ENCODE peak calls at places on chromosome 16, in four cellular contexts. One of them, this sample, is unnamed.

GRCh38 chr16:64206877-64207276 is 915.0 kb downstream of the CDH11 start:
- DNase-seq in neuronal stem cell: no peak
- DNase-seq in H9: no peak
- DNase-seq in H1: no peak
- DNase-seq in this sample: no peak

GRCh38 chr16:57617604-57618111 is 10.8 kb upstream of the ADGRG1 start:
- DNase-seq in neuronal stem cell: no peak
- DNase-seq in H9: peak
- DNase-seq in H1: peak
- DNase-seq in this sample: no peak

GRCh38 chr16:2470603-2471015 is 488 bp upstream of the NTN3 start:
- DNase-seq in neuronal stem cell: no peak
- DNase-seq in H9: no peak
- DNase-seq in H1: no peak
- DNase-seq in this sample: no peak

GRCh38 chr16:31464348-31464769 is 5.1 kb downstream of the ARMC5 start:
- DNase-seq in neuronal stem cell: no peak
- DNase-seq in H9: no peak
- DNase-seq in H1: no peak
- DNase-seq in this sample: no peak

GRCh38 chr16:50879873-50880695 is 138.2 kb downstream of the CYLD start:
- DNase-seq in neuronal stem cell: peak
- DNase-seq in H9: peak
- DNase-seq in H1: peak
- DNase-seq in this sample: no peak

GRCh38 chr16:48117217-48118105 is 38.3 kb downstream of the ABCC12 start:
- DNase-seq in neuronal stem cell: peak
- DNase-seq in H9: peak
- DNase-seq in H1: peak
- DNase-seq in this sample: peak

GRCh38 chr16:66619534-66620418 is 15.3 kb downstream of the CMTM3 start:
- DNase-seq in neuronal stem cell: no peak
- DNase-seq in H9: no peak
- DNase-seq in H1: no peak
- DNase-seq in this sample: peak

GRCh38 chr16:65309294-65309850 is 187.5 kb upstream of the CDH11 start:
- DNase-seq in neuronal stem cell: no peak
- DNase-seq in H9: no peak
- DNase-seq in H1: no peak
- DNase-seq in this sample: no peak

GRCh38 chr16:31112711-31113419 is 4.6 kb upstream of the KAT8 start:
- DNase-seq in neuronal stem cell: no peak
- DNase-seq in H9: no peak
- DNase-seq in H1: no peak
- DNase-seq in this sample: no peak

GRCh38 chr16:86959182-86959651 is 358.0 kb downstream of the C16orf95 start:
- DNase-seq in neuronal stem cell: no peak
- DNase-seq in H9: no peak
- DNase-seq in H1: no peak
- DNase-seq in this sample: no peak

GRCh38 chr16:23832882-23833281 is 2.9 kb upstream of the PRKCB start:
- DNase-seq in neuronal stem cell: no peak
- DNase-seq in H9: no peak
- DNase-seq in H1: no peak
- DNase-seq in this sample: no peak

GRCh38 chr16:69108069-69108904 is 2.8 kb downstream of the HAS3 start:
- DNase-seq in neuronal stem cell: no peak
- DNase-seq in H9: peak
- DNase-seq in H1: no peak
- DNase-seq in this sample: no peak

GRCh38 chr16:8674413-8675022 is at the start of gene ABAT:
- DNase-seq in neuronal stem cell: peak
- DNase-seq in H9: peak
- DNase-seq in H1: peak
- DNase-seq in this sample: peak

GRCh38 chr16:54808890-54809289 is 121.8 kb upstream of the IRX5 start:
- DNase-seq in neuronal stem cell: no peak
- DNase-seq in H9: no peak
- DNase-seq in H1: no peak
- DNase-seq in this sample: no peak

GRCh38 chr16:3854740-3855139 is 25.8 kb downstream of the CREBBP start:
- DNase-seq in neuronal stem cell: no peak
- DNase-seq in H9: no peak
- DNase-seq in H1: no peak
- DNase-seq in this sample: peak

GRCh38 chr16:46650224-46650623 is 29.0 kb upstream of the SHCBP1 start:
- DNase-seq in neuronal stem cell: no peak
- DNase-seq in H9: no peak
- DNase-seq in H1: no peak
- DNase-seq in this sample: peak

GRCh38 chr16:60107467-60107866 is 1373.4 kb upstream of the GOT2 start:
- DNase-seq in neuronal stem cell: no peak
- DNase-seq in H9: no peak
- DNase-seq in H1: no peak
- DNase-seq in this sample: no peak

GRCh38 chr16:83615553-83615952 is 192.2 kb upstream of the HSBP1 start:
- DNase-seq in neuronal stem cell: no peak
- DNase-seq in H9: no peak
- DNase-seq in H1: no peak
- DNase-seq in this sample: peak

GRCh38 chr16:84741351-84741791 is 41.6 kb downstream of the USP10 start:
- DNase-seq in neuronal stem cell: no peak
- DNase-seq in H9: no peak
- DNase-seq in H1: no peak
- DNase-seq in this sample: peak

GRCh38 chr16:81496742-81497141 is 52.1 kb downstream of the CMIP start:
- DNase-seq in neuronal stem cell: no peak
- DNase-seq in H9: no peak
- DNase-seq in H1: no peak
- DNase-seq in this sample: no peak

GRCh38 chr16:81908466-81909230 is 102.6 kb downstream of the SDR42E1 start:
- DNase-seq in neuronal stem cell: no peak
- DNase-seq in H9: no peak
- DNase-seq in H1: no peak
- DNase-seq in this sample: no peak

GRCh38 chr16:82091225-82091624 is 56.2 kb downstream of the HSD17B2 start:
- DNase-seq in neuronal stem cell: no peak
- DNase-seq in H9: no peak
- DNase-seq in H1: no peak
- DNase-seq in this sample: peak

GRCh38 chr16:57803413-57803990 is 1.2 kb upstream of the KIFC3 start:
- DNase-seq in neuronal stem cell: no peak
- DNase-seq in H9: no peak
- DNase-seq in H1: no peak
- DNase-seq in this sample: peak

GRCh38 chr16:89358030-89359005 is 132.0 kb downstream of the ANKRD11 start:
- DNase-seq in neuronal stem cell: no peak
- DNase-seq in H9: no peak
- DNase-seq in H1: no peak
- DNase-seq in this sample: no peak

GRCh38 chr16:87959391-87959968 is 8.2 kb downstream of the BANP start:
- DNase-seq in neuronal stem cell: no peak
- DNase-seq in H9: no peak
- DNase-seq in H1: no peak
- DNase-seq in this sample: no peak

GRCh38 chr16:9476744-9477143 is 385.3 kb downstream of the HAPSTR1 start:
- DNase-seq in neuronal stem cell: no peak
- DNase-seq in H9: no peak
- DNase-seq in H1: no peak
- DNase-seq in this sample: no peak

GRCh38 chr16:16014329-16015224 is 65.2 kb downstream of the ABCC1 start:
- DNase-seq in neuronal stem cell: no peak
- DNase-seq in H9: no peak
- DNase-seq in H1: no peak
- DNase-seq in this sample: peak

GRCh38 chr16:87616556-87616955 is 14.2 kb downstream of the JPH3 start:
- DNase-seq in neuronal stem cell: no peak
- DNase-seq in H9: no peak
- DNase-seq in H1: no peak
- DNase-seq in this sample: no peak

GRCh38 chr16:2008631-2009301 is 855 bp downstream of the ZNF598 start:
- DNase-seq in neuronal stem cell: no peak
- DNase-seq in H9: no peak
- DNase-seq in H1: no peak
- DNase-seq in this sample: peak

GRCh38 chr16:22711847-22712246 is 102.1 kb upstream of the HS3ST2 start:
- DNase-seq in neuronal stem cell: no peak
- DNase-seq in H9: no peak
- DNase-seq in H1: peak
- DNase-seq in this sample: no peak

GRCh38 chr16:56729351-56729735 is 586 bp upstream of the NUP93 start:
- DNase-seq in neuronal stem cell: no peak
- DNase-seq in H9: no peak
- DNase-seq in H1: no peak
- DNase-seq in this sample: no peak

GRCh38 chr16:795580-796229 is 4.8 kb downstream of the GNG13 start:
- DNase-seq in neuronal stem cell: no peak
- DNase-seq in H9: no peak
- DNase-seq in H1: no peak
- DNase-seq in this sample: no peak

GRCh38 chr16:720507-720989 is 398 bp upstream of the ANTKMT start:
- DNase-seq in neuronal stem cell: no peak
- DNase-seq in H9: peak
- DNase-seq in H1: no peak
- DNase-seq in this sample: peak

GRCh38 chr16:46974352-46974751 is 878 bp upstream of the DNAJA2 start:
- DNase-seq in neuronal stem cell: no peak
- DNase-seq in H9: no peak
- DNase-seq in H1: no peak
- DNase-seq in this sample: peak

DNA sequence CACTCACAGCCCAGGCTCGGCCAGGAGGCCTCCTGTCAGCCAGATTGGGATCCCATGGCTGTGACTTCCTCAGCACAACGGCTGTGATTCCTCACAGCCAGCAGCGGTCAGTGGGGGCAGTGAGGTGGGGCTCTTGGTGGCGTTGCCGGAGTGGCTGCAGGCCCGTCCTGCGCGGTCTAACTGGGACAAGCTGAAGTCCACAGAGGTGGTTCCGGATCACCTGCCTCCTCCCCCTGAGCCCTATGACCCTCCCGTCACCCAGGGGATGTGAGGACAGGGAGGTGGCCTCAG is 34.4 kb upstream of the MLKL start:
- DNase-seq in neuronal stem cell: no peak
- DNase-seq in H9: peak
- DNase-seq in H1: no peak
- DNase-seq in this sample: no peak
- H2BK12ac ChIP-seq in neuronal stem cell: no peak
- H2BK12ac ChIP-seq in H9: no peak
- H2BK12ac ChIP-seq in H1: peak
- H2BK12ac ChIP-seq in this sample: no peak

DNA sequence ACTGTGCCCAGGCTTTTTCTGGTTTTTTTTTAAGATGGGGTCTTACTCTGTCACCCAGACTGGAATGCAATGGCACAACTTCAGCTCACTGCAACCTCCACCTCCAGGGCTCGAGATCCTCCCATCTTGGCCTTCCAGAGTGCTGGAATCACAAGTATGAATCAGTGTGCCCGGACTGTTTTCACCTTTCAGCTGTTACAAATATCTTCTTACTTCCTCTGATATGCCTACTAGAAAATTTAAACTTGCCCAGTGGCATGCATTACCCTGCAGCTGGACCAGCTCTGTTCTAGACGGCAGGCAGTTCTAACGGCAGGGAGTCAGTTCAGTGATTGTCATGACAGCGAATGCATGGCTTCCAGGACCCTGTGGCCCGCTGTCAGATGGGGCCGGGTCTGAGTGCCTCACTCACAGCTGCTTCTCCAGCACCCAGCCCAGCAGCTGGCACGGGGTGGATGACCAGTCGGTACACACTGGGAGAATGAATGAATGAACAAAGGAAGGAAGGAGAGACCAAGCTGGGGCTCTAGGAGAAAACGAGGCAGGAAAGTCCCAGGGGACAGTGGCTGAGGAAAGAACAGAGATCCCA is 28.0 kb upstream of the LITAF start:
- DNase-seq in neuronal stem cell: no peak
- DNase-seq in H9: no peak
- DNase-seq in H1: no peak
- DNase-seq in this sample: no peak
- H2BK15ac ChIP-seq in neuronal stem cell: no peak
- H2BK15ac ChIP-seq in H9: no peak
- H2BK15ac ChIP-seq in H1: peak
- H2BK15ac ChIP-seq in this sample: no peak

GRCh38 chr16:7227193-7227825 is 105.3 kb upstream of the RBFOX1 start:
- DNase-seq in neuronal stem cell: peak
- DNase-seq in H9: peak
- DNase-seq in H1: peak
- DNase-seq in this sample: no peak
- H2BK12ac ChIP-seq in neuronal stem cell: no peak
- H2BK12ac ChIP-seq in H9: no peak
- H2BK12ac ChIP-seq in H1: peak
- H2BK12ac ChIP-seq in this sample: no peak

GRCh38 chr16:4942481-4942880 is 5.5 kb upstream of the PPL start:
- DNase-seq in neuronal stem cell: no peak
- DNase-seq in H9: no peak
- DNase-seq in H1: no peak
- DNase-seq in this sample: no peak
- H2BK15ac ChIP-seq in neuronal stem cell: peak
- H2BK15ac ChIP-seq in H9: no peak
- H2BK15ac ChIP-seq in H1: peak
- H2BK15ac ChIP-seq in this sample: peak

GRCh38 chr16:78593352-78593751 is 493.9 kb downstream of the WWOX start:
- DNase-seq in neuronal stem cell: no peak
- DNase-seq in H9: no peak
- DNase-seq in H1: no peak
- DNase-seq in this sample: no peak
- H2BK12ac ChIP-seq in neuronal stem cell: no peak
- H2BK12ac ChIP-seq in H9: no peak
- H2BK12ac ChIP-seq in H1: no peak
- H2BK12ac ChIP-seq in this sample: no peak

GRCh38 chr16:27316038-27316680 is 2.4 kb downstream of the IL4R start:
- DNase-seq in neuronal stem cell: no peak
- DNase-seq in H9: no peak
- DNase-seq in H1: no peak
- DNase-seq in this sample: no peak
- H2BK15ac ChIP-seq in neuronal stem cell: no peak
- H2BK15ac ChIP-seq in H9: no peak
- H2BK15ac ChIP-seq in H1: no peak
- H2BK15ac ChIP-seq in this sample: no peak

GRCh38 chr16:29790183-29790948 is at the start of gene KIF22:
- DNase-seq in neuronal stem cell: peak
- DNase-seq in H9: peak
- DNase-seq in H1: peak
- DNase-seq in this sample: peak
- H2BK12ac ChIP-seq in neuronal stem cell: peak
- H2BK12ac ChIP-seq in H9: no peak
- H2BK12ac ChIP-seq in H1: peak
- H2BK12ac ChIP-seq in this sample: peak